ENCODE peak calls at places on chromosomes 2 and 18, in six cellular contexts. Q is GM23338, M is foreskin keratinocyte, B is hepatocyte, K is NB4, C is GM06990. D is an unnamed sample.
A peak's percentile ranks its signal among the peaks of the same experiment; 100 is the strongest.

GRCh38 chr2:147420947-147421346 is 423.9 kb upstream of the ACVR2A start:
- DNase-seq in Q (no peak), M (no peak), B (no peak), K (no peak), C (no peak), D (no peak)

GRCh38 chr2:47632754-47633153 is 150.2 kb upstream of the MSH6 start:
- DNase-seq in Q (no peak), M (no peak), B (no peak), K (no peak), C (no peak), D (no peak)

GRCh38 chr2:9740382-9741040 is 102.8 kb upstream of the TAF1B start:
- DNase-seq in Q (no peak), M (no peak), B (no peak), K (no peak), C (no peak), D (no peak)

GRCh38 chr2:14517731-14518130 is 114.8 kb upstream of the LRATD1 start:
- DNase-seq in Q (no peak), M (peak; percentile 49), B (no peak), K (no peak), C (no peak), D (no peak)

GRCh38 chr2:878245-878930 is 72.3 kb upstream of the SNTG2 start:
- DNase-seq in Q (no peak), M (no peak), B (no peak), K (no peak), C (no peak), D (no peak)

GRCh38 chr2:115162454-115163293 is 720.2 kb downstream of the DPP10 start:
- DNase-seq in Q (peak; percentile 62), M (peak; percentile 7), B (peak; percentile 45), K (no peak), C (no peak), D (no peak)

GRCh38 chr2:109196081-109196875 is 67.3 kb downstream of the SH3RF3 start:
- DNase-seq in Q (no peak), M (no peak), B (no peak), K (no peak), C (no peak), D (no peak)

GRCh38 chr2:42917374-42918017 is 125.1 kb upstream of the HAAO start:
- DNase-seq in Q (no peak), M (peak; percentile 83), B (no peak), K (no peak), C (no peak), D (no peak)

GRCh38 chr2:133421516-133422324 is 146.5 kb downstream of the NCKAP5 start:
- DNase-seq in Q (peak; percentile 12), M (no peak), B (peak; percentile 66), K (no peak), C (no peak), D (no peak)

GRCh38 chr2:75356857-75357256 is 157.5 kb upstream of the TACR1 start:
- DNase-seq in Q (no peak), M (no peak), B (no peak), K (no peak), C (no peak), D (no peak)

GRCh38 chr2:64369706-64370105 is 84.3 kb upstream of the LGALSL start:
- DNase-seq in Q (no peak), M (no peak), B (no peak), K (no peak), C (no peak), D (no peak)

GRCh38 chr2:213227458-213227857 is 56.8 kb upstream of the SPAG16 start:
- DNase-seq in Q (no peak), M (peak; percentile 56), B (no peak), K (peak; percentile 56), C (peak; percentile 80), D (no peak)

GRCh38 chr18:49591271-49591670 is 29.4 kb downstream of the LIPG start:
- DNase-seq in Q (no peak), M (no peak), B (no peak), K (no peak), C (no peak), D (no peak)

GRCh38 chr2:239640210-239640609 is 239.4 kb upstream of the HDAC4 start:
- DNase-seq in Q (no peak), M (no peak), B (no peak), K (no peak), C (no peak), D (no peak)

GRCh38 chr2:180991361-180991760 is 11.0 kb downstream of the UBE2E3 start:
- DNase-seq in Q (peak; percentile 26), M (no peak), B (no peak), K (no peak), C (no peak), D (no peak)
- TF ChIP-seq CTCF in Q (peak; percentile 57), M (peak; percentile 5), B (no peak), K (peak; percentile 4), C (peak; percentile 28), D (no peak)

GRCh38 chr2:137467246-137467862 is 496.9 kb upstream of the HNMT start:
- DNase-seq in Q (peak; percentile 72), M (peak; percentile 60), B (peak; percentile 67), K (peak; percentile 49), C (no peak), D (peak; percentile 9)
- TF ChIP-seq CTCF in Q (peak; percentile 66), M (peak; percentile 73), B (peak; percentile 59), K (peak; percentile 80), C (peak; percentile 78), D (peak; percentile 45)

DNA sequence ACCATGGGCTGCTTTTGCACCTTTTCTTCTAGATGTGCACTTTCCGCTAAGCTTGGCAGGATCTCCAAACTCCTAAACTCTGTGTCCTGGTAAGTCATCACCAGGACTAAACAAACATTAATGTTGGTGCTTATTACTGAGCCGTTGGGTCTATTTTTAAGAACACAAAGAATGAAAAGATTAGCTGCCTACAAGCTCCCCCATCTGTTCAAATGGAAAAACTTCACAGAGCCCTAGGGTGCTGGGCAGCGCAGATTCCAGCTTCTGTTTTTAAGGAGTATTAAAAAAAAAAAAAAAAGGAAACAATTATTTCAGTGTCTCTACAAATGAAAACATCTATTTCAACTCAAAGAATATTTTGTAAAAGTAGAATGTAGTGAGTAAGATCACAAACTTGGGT is 97.8 kb upstream of the AQP4 start:
- DNase-seq in Q (peak; percentile 13), M (no peak), B (no peak), K (peak; percentile 11), C (no peak), D (no peak)
- TF ChIP-seq CTCF in Q (peak; percentile 48), M (peak; percentile 33), B (peak; percentile 41), K (peak; percentile 19), C (no peak), D (no peak)

GRCh38 chr18:57437433-57437781 is 2.2 kb downstream of the ONECUT2 start:
- DNase-seq in Q (peak; percentile 58), M (no peak), B (no peak), K (no peak), C (no peak), D (peak; percentile 27)

GRCh38 chr18:57438669-57439616 is 3.8 kb downstream of the ONECUT2 start:
- DNase-seq in Q (peak; percentile 12), M (no peak), B (no peak), K (peak; percentile 42), C (no peak), D (peak; percentile 50)

GRCh38 chr18:57439617-57439975 is 4.4 kb downstream of the ONECUT2 start:
- DNase-seq in Q (peak; percentile 91), M (no peak), B (no peak), K (no peak), C (no peak), D (peak; percentile 42)

GRCh38 chr18:57436965-57437333 is 1.8 kb downstream of the ONECUT2 start:
- DNase-seq in Q (no peak), M (no peak), B (no peak), K (no peak), C (no peak), D (no peak)

DNA sequence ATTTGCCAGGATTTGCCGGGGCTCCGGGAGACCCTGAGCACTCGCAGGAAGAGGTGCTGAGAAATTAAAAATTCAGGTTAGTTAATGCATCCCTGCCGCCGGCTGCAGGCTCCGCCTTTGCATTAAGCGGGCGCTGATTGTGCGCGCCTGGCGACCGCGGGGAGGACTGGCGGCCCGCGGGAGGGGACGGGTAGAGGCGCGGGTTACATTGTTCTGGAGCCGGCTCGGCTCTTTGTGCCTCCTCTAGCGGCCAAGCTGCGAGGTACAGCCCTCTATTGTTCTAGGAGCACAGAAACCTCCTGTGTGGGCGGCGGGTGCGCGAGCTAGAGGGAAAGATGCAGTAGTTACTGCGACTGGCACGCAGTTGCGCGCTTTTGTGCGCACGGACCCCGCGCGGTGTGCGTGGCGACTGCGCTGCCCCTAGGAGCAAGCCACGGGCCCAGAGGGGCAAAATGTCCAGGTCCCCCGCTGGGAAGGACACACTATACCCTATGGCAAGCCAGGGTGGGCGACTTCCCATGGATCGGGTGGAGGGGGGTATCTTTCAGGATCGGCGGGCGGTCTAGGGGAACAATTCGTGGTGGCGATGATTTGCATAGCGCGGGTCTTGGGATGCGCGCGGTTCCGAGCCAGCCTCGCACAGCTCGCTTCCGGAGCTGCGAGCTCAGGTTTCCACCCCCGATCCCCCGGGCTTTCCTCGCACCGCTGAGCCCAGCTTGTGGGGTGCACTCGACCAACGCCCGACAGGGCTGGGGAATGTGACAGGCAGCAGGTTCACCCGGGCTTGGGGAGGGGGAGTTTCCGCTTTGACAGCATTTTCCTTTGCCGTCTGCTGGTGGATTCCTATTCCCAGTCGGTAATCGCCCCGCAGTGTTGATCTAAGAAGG is 2.9 kb downstream of the ONECUT2 start:
- DNase-seq in Q (peak; percentile 96), M (no peak), B (peak; percentile 83), K (peak; percentile 49), C (peak; percentile 68), D (peak; percentile 81)
- TF ChIP-seq CTCF in Q (peak; percentile 51), M (peak; percentile 63), B (peak; percentile 56), K (peak; percentile 25), C (peak; percentile 80), D (peak; percentile 18)

DNA sequence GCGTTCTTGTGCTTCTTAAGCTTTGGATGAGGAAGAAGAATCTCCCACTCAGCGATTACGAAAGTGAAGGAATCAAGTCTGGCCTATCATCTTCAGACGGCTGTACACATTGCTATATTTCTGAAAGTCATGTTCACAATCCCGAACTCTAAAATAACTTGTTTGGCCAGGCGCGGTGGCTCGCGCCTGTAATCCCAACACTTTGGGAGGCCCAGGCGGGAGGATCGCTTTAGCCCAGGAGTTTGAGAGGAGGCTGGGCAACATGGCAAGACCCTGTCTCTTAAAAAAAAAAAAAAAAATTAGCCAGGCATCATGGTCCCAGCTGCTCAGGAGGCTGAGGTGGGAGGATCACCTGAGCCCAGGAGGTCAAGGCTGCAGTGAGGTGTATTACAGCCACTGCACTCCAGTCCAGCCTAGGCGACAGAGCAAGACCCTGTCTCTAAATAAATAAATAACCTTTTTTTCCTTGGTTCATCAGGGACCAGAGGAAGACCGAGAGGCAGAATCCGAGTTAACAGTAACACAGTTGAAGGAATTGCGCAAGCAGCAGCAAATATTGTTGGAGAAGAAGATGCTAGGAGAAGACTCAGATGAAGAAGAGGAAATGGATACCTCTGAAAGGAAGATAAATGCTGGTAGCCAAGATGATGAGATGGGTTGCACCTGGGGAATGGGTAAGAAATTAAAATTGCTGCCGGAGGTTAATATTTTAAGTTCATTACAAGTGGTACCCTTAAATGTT is 1.1 kb downstream of the SLC4A1AP start:
- DNase-seq in Q (no peak), M (no peak), B (no peak), K (peak; percentile 46), C (no peak), D (no peak)
- TF ChIP-seq CTCF in Q (no peak), M (no peak), B (no peak), K (no peak), C (no peak), D (no peak)